ENCODE peak calls at places on chromosomes 16 and 17, in four cellular contexts. A is neural progenitor cell, C is MM.1S, O is body of pancreas. W is an unnamed sample.
A peak's percentile ranks its signal among the peaks of the same experiment; 100 is the strongest.

GRCh38 chr17:20284018-20284417 is 183.3 kb downstream of the LGALS9B start:
- DNase-seq in A (peak; percentile 63), C (no peak), O (no peak), W (no peak)

GRCh38 chr16:16797239-16797638 is 418.3 kb downstream of the NPIPA7 start:
- DNase-seq in A (peak; percentile 59), C (peak; percentile 45), O (no peak), W (no peak)

GRCh38 chr16:19705131-19705501 is 12.9 kb downstream of the KNOP1 start:
- DNase-seq in A (no peak), C (no peak), O (no peak), W (no peak)

GRCh38 chr17:80283116-80283852 is 22.6 kb downstream of the RNF213 start:
- DNase-seq in A (no peak), C (no peak), O (no peak), W (no peak)

GRCh38 chr16:13997933-13998332 is 73.2 kb upstream of the MRTFB start:
- DNase-seq in A (no peak), C (peak; percentile 45), O (peak; percentile 27), W (no peak)

GRCh38 chr16:71542377-71542776 is 16.2 kb downstream of the CHST4 start:
- DNase-seq in A (peak; percentile 84), C (peak; percentile 25), O (peak; percentile 51), W (peak; percentile 70)

GRCh38 chr17:65131946-65132345 is 5.2 kb upstream of the RGS9 start:
- DNase-seq in A (no peak), C (no peak), O (no peak), W (no peak)

GRCh38 chr17:14168582-14168981 is 68.1 kb downstream of the CDRT15 start:
- DNase-seq in A (no peak), C (no peak), O (no peak), W (no peak)

GRCh38 chr17:63995626-63996025 is 2.5 kb upstream of the PRR29 start:
- DNase-seq in A (peak; percentile 0), C (no peak), O (no peak), W (peak; percentile 38)

GRCh38 chr16:4733747-4734062 is 366 bp downstream of the ANKS3 start:
- DNase-seq in A (no peak), C (no peak), O (no peak), W (no peak)

GRCh38 chr16:50006954-50007353 is 18.1 kb upstream of the CNEP1R1 start:
- DNase-seq in A (no peak), C (no peak), O (no peak), W (no peak)

GRCh38 chr16:53840472-53840871 is 136.5 kb downstream of the FTO start:
- DNase-seq in A (no peak), C (no peak), O (no peak), W (no peak)

GRCh38 chr17:67546578-67547527 is 169.8 kb downstream of the PITPNC1 start:
- DNase-seq in A (no peak), C (no peak), O (peak; percentile 81), W (peak; percentile 71)

GRCh38 chr17:20263595-20263994 is 203.7 kb downstream of the LGALS9B start:
- DNase-seq in A (no peak), C (no peak), O (no peak), W (no peak)

GRCh38 chr16:89495121-89495520 is 4.8 kb upstream of the ANKRD11 start:
- DNase-seq in A (no peak), C (no peak), O (no peak), W (no peak)

GRCh38 chr16:31869511-31870201 is 4.0 kb upstream of the ZNF267 start:
- DNase-seq in A (no peak), C (peak; percentile 80), O (peak; percentile 77), W (peak; percentile 70)

GRCh38 chr17:76243826-76244679 is 3.8 kb upstream of the RNF157 start:
- DNase-seq in A (no peak), C (no peak), O (no peak), W (no peak)

GRCh38 chr17:7130626-7131467 is 16.2 kb upstream of the ASGR2 start:
- DNase-seq in A (no peak), C (no peak), O (peak; percentile 28), W (no peak)

GRCh38 chr17:15361151-15361550 is 19.8 kb upstream of the TEKT3 start:
- DNase-seq in A (no peak), C (no peak), O (no peak), W (no peak)

GRCh38 chr17:55273579-55274370 is 9.0 kb downstream of the HLF start:
- DNase-seq in A (no peak), C (no peak), O (peak; percentile 92), W (peak; percentile 91)

GRCh38 chr16:68090109-68090508 is 4.9 kb downstream of the NFATC3 start:
- DNase-seq in A (no peak), C (no peak), O (no peak), W (no peak)

GRCh38 chr16:68324780-68325357 is 14.1 kb downstream of the PRMT7 start:
- DNase-seq in A (no peak), C (no peak), O (no peak), W (no peak)

GRCh38 chr17:19386974-19387920 is at the start of gene MFAP4:
- DNase-seq in A (peak; percentile 80), C (no peak), O (peak; percentile 55), W (no peak)

GRCh38 chr17:6346387-6346786 is 88.5 kb downstream of the AIPL1 start:
- DNase-seq in A (no peak), C (no peak), O (no peak), W (no peak)

GRCh38 chr16:85992779-85993178 is 93.8 kb downstream of the IRF8 start:
- DNase-seq in A (no peak), C (no peak), O (no peak), W (no peak)

GRCh38 chr16:49698931-49699715 is 156.8 kb downstream of the ZNF423 start:
- DNase-seq in A (peak; percentile 30), C (no peak), O (peak; percentile 3), W (no peak)

GRCh38 chr17:45316271-45317112 is at the start of gene MAP3K14:
- DNase-seq in A (peak; percentile 89), C (peak; percentile 73), O (peak; percentile 78), W (peak; percentile 92)

GRCh38 chr17:55420776-55421178 is 858 bp downstream of the MMD start:
- DNase-seq in A (peak; percentile 49), C (no peak), O (peak; percentile 32), W (peak; percentile 76)

GRCh38 chr16:4093495-4094137 is 22.6 kb downstream of the ADCY9 start:
- DNase-seq in A (no peak), C (no peak), O (peak; percentile 29), W (peak; percentile 76)

GRCh38 chr17:5282639-5283217 is 644 bp downstream of the RABEP1 start:
- DNase-seq in A (no peak), C (peak; percentile 34), O (peak; percentile 22), W (peak; percentile 76)

GRCh38 chr16:25823891-25824290 is 132.1 kb downstream of the HS3ST4 start:
- DNase-seq in A (no peak), C (no peak), O (no peak), W (peak; percentile 63)

GRCh38 chr17:75753514-75754377 is 11.2 kb downstream of the GALK1 start:
- DNase-seq in A (peak; percentile 89), C (peak; percentile 82), O (peak; percentile 69), W (peak; percentile 86)

GRCh38 chr16:8055761-8056160 is 534.5 kb downstream of the TMEM114 start:
- DNase-seq in A (no peak), C (no peak), O (no peak), W (no peak)

DNA sequence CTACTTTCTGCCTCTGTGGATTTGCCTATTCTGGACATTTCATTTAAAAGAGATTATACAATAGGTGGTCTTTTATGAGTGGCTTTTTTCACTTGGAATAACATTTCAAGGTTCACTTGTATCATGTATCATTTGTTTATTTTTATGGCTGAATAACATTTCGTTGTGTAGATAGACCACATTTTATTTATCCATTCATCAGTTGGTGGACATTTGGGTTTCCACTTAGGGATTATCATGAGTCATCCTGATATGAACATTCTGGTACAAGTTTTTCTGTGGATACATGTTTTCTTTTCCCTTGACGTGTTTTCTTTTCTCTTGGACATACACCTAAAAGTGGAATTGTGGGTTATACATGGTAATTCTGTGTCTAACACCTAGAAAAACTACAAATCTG is 25.3 kb downstream of the PRSS54 start:
- DNase-seq in A (no peak), C (no peak), O (no peak), W (no peak)
- H3K27me3 ChIP-seq in A (no peaks in the 10 kb centered on the region), C (no peaks in the 10 kb centered on the region), O (no peaks in the 10 kb centered on the region), W (no peaks in the 10 kb centered on the region)

DNA sequence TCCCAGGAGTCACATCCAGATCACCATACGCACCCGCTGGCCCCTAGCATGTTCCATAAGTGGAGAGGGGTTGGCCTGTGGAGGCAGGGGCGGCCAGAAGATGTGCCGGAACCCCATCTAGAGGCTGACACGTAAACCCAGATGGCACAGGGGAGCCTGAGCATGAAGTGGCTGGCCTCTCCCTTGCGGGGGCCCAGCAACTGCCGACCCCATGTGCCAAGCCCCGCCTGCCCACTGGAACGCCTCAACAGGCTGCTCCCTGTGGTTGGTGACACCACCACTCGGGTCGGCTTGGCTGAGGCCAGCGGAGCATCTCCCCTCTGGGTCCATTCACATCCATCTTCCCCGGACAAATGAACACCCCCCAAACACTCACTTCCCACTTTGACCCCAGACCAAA is 9.5 kb downstream of the BCAR1 start:
- DNase-seq in A (no peak), C (no peak), O (no peak), W (no peak)
- H3K4me1 ChIP-seq in A (peaks cover 39% of the 10 kb centered on the region), C (no peaks in the 10 kb centered on the region), O (peaks cover 68% of the 10 kb centered on the region), W (peaks cover 57% of the 10 kb centered on the region)

GRCh38 chr16:9097266-9098219 is 6.1 kb downstream of the HAPSTR1 start:
- DNase-seq in A (peak; percentile 58), C (no peak), O (no peak), W (no peak)
- H3K27ac ChIP-seq in A (peak overlapping the region; percentile 12), C (no peak overlapping the region), O (no peak overlapping the region), W (no peak overlapping the region)

GRCh38 chr17:40720904-40721303 is 17.4 kb upstream of the KRT24 start:
- DNase-seq in A (no peak), C (no peak), O (no peak), W (no peak)

GRCh38 chr17:40714473-40714872 is 10.9 kb upstream of the KRT24 start:
- DNase-seq in A (peak; percentile 11), C (no peak), O (no peak), W (no peak)

GRCh38 chr17:40722146-40722720 is 18.7 kb upstream of the KRT24 start:
- DNase-seq in A (no peak), C (no peak), O (no peak), W (no peak)

GRCh38 chr17:40718904-40719303 is 15.4 kb upstream of the KRT24 start:
- DNase-seq in A (no peak), C (no peak), O (no peak), W (no peak)

GRCh38 chr17:40717776-40718175 is 14.2 kb upstream of the KRT24 start:
- DNase-seq in A (no peak), C (no peak), O (no peak), W (no peak)
- H3K27me3 ChIP-seq in A (no peaks in the 10 kb centered on the region), C (no peaks in the 10 kb centered on the region), O (no peaks in the 10 kb centered on the region), W (no peaks in the 10 kb centered on the region)

GRCh38 chr17:78240839-78241238 is 9.4 kb downstream of the TMEM235 start:
- DNase-seq in A (no peak), C (no peak), O (no peak), W (no peak)
- H3K4me1 ChIP-seq in A (no peaks in the 10 kb centered on the region), C (peaks cover 5% of the 10 kb centered on the region), O (no peaks in the 10 kb centered on the region), W (no peaks in the 10 kb centered on the region)

GRCh38 chr17:2396192-2396567 is 4.7 kb downstream of the MNT start:
- DNase-seq in A (no peak), C (no peak), O (no peak), W (peak; percentile 63)

GRCh38 chr17:2395258-2396170 is 5.3 kb downstream of the MNT start:
- DNase-seq in A (no peak), C (no peak), O (peak; percentile 64), W (peak; percentile 81)

GRCh38 chr17:2393184-2393953 is 7.5 kb downstream of the MNT start:
- DNase-seq in A (peak; percentile 95), C (peak; percentile 94), O (peak; percentile 92), W (peak; percentile 96)

GRCh38 chr17:2393954-2394749 is 6.7 kb downstream of the MNT start:
- DNase-seq in A (peak; percentile 47), C (no peak), O (no peak), W (peak; percentile 70)

GRCh38 chr17:2394775-2395191 is 6.1 kb downstream of the MNT start:
- DNase-seq in A (no peak), C (no peak), O (no peak), W (peak; percentile 63)
- H3K27ac ChIP-seq in A (no peak overlapping the region), C (no peak overlapping the region), O (peak overlapping the region; percentile 100), W (peak overlapping the region; percentile 95)

W was measured in upper lobe of right lung.